ENCODE peak calls at places on chromosomes 2 and 18, in five cellular contexts. W, I, R, L and U are unnamed samples. For H3K4me1, the result is how much of the 10 kb centered on the place peaks cover.

GRCh38 chr2:231717281-231718180 is 9.2 kb downstream of the PTMA start:
- DNase-seq in W (peak), I (peak), R (peak), L (peak), U (peak)

GRCh38 chr18:30465131-30465530 is 577.4 kb downstream of the DSC3 start:
- DNase-seq in W (no peak), I (no peak), R (no peak), L (no peak), U (no peak)

GRCh38 chr2:32009479-32010256 is 1.1 kb downstream of the MEMO1 start:
- DNase-seq in W (peak), I (peak), R (no peak), L (no peak), U (peak)

GRCh38 chr18:54679318-54680149 is 88.5 kb downstream of the DYNAP start:
- DNase-seq in W (peak), I (peak), R (peak), L (peak), U (peak)

GRCh38 chr2:210626849-210627248 is 70.5 kb downstream of the CPS1 start:
- DNase-seq in W (no peak), I (no peak), R (no peak), L (peak), U (no peak)

GRCh38 chr18:41009926-41010325 is 945.1 kb upstream of the PIK3C3 start:
- DNase-seq in W (no peak), I (no peak), R (peak), L (no peak), U (no peak)

GRCh38 chr2:197674546-197674945 is 841 bp downstream of the RFTN2 start:
- DNase-seq in W (no peak), I (no peak), R (no peak), L (no peak), U (no peak)

GRCh38 chr2:95351080-95351915 is 51.2 kb upstream of the FAHD2A start:
- DNase-seq in W (no peak), I (no peak), R (no peak), L (no peak), U (no peak)

GRCh38 chr2:60416221-60417008 is 137.0 kb downstream of the BCL11A start:
- DNase-seq in W (peak), I (no peak), R (no peak), L (no peak), U (no peak)

GRCh38 chr2:19839438-19839837 is 62.3 kb downstream of the TTC32 start:
- DNase-seq in W (no peak), I (no peak), R (no peak), L (no peak), U (no peak)

GRCh38 chr2:51424418-51424817 is 392.5 kb upstream of the NRXN1 start:
- DNase-seq in W (peak), I (no peak), R (no peak), L (no peak), U (peak)

GRCh38 chr2:164903214-164903613 is 52.1 kb downstream of the SLC38A11 start:
- DNase-seq in W (no peak), I (no peak), R (no peak), L (no peak), U (no peak)

GRCh38 chr2:129903586-129904425 is 75.7 kb upstream of the RAB6C start:
- DNase-seq in W (peak), I (no peak), R (no peak), L (no peak), U (peak)

GRCh38 chr2:240278661-240279060 is 138.2 kb upstream of the OTOS start:
- DNase-seq in W (peak), I (no peak), R (no peak), L (no peak), U (no peak)

GRCh38 chr18:77067315-77068061 is 65.1 kb downstream of the MBP start:
- DNase-seq in W (peak), I (no peak), R (peak), L (peak), U (no peak)

GRCh38 chr2:161424992-161425391 is 8.9 kb downstream of the TBR1 start:
- DNase-seq in W (no peak), I (no peak), R (no peak), L (no peak), U (no peak)

GRCh38 chr2:207772844-207773205 is 3.1 kb upstream of the FZD5 start:
- DNase-seq in W (no peak), I (no peak), R (no peak), L (no peak), U (no peak)

GRCh38 chr2:211117026-211117425 is 560.6 kb downstream of the CPS1 start:
- DNase-seq in W (no peak), I (no peak), R (no peak), L (no peak), U (no peak)

GRCh38 chr2:33433279-33434235 is 42.9 kb upstream of the RASGRP3 start:
- DNase-seq in W (no peak), I (no peak), R (no peak), L (no peak), U (no peak)

GRCh38 chr18:28073658-28074057 is 103.3 kb downstream of the CDH2 start:
- DNase-seq in W (no peak), I (no peak), R (no peak), L (peak), U (no peak)

GRCh38 chr2:240928476-240929363 is 22.6 kb downstream of the CROCC2 start:
- DNase-seq in W (no peak), I (no peak), R (no peak), L (no peak), U (no peak)

GRCh38 chr2:100852447-100852846 is 32.5 kb downstream of the NPAS2 start:
- DNase-seq in W (no peak), I (no peak), R (no peak), L (no peak), U (no peak)

GRCh38 chr2:2840101-2840531 is 509.0 kb upstream of the MYT1L start:
- DNase-seq in W (no peak), I (no peak), R (no peak), L (no peak), U (no peak)

GRCh38 chr2:131112477-131113027 is 7.4 kb downstream of the PLEKHB2 start:
- DNase-seq in W (no peak), I (no peak), R (no peak), L (no peak), U (no peak)

GRCh38 chr2:226803410-226803809 is 3.8 kb upstream of the IRS1 start:
- DNase-seq in W (no peak), I (no peak), R (no peak), L (no peak), U (no peak)

GRCh38 chr2:145228506-145228905 is 708.6 kb upstream of the ZEB2 start:
- DNase-seq in W (no peak), I (no peak), R (no peak), L (no peak), U (no peak)

GRCh38 chr2:40220177-40220925 is 231.5 kb downstream of the SLC8A1 start:
- DNase-seq in W (no peak), I (no peak), R (no peak), L (no peak), U (no peak)

GRCh38 chr2:105827351-105828096 is 82.8 kb downstream of the NCK2 start:
- DNase-seq in W (no peak), I (no peak), R (no peak), L (no peak), U (no peak)

GRCh38 chr18:35024196-35024595 is 17.0 kb upstream of the MAPRE2 start:
- DNase-seq in W (no peak), I (no peak), R (no peak), L (no peak), U (no peak)

GRCh38 chr18:49645836-49646235 is 84.0 kb downstream of the LIPG start:
- DNase-seq in W (no peak), I (no peak), R (no peak), L (no peak), U (peak)

GRCh38 chr2:39730685-39731302 is 48.3 kb downstream of the THUMPD2 start:
- DNase-seq in W (peak), I (peak), R (no peak), L (peak), U (peak)

GRCh38 chr18:59906203-59906602 is 6.4 kb downstream of the PMAIP1 start:
- DNase-seq in W (no peak), I (no peak), R (no peak), L (no peak), U (no peak)
- H3K4me1 ChIP-seq in W (half or more), I (under half), R (under half), L (under half), U (under half)

GRCh38 chr2:25698752-25699151 is 25.4 kb upstream of the DTNB start:
- DNase-seq in W (no peak), I (no peak), R (no peak), L (no peak), U (no peak)

GRCh38 chr2:25699206-25699605 is 25.8 kb upstream of the DTNB start:
- DNase-seq in W (no peak), I (no peak), R (no peak), L (no peak), U (no peak)

GRCh38 chr2:25700221-25700660 is 26.9 kb upstream of the DTNB start:
- DNase-seq in W (peak), I (peak), R (no peak), L (peak), U (peak)

GRCh38 chr2:25701801-25702200 is 28.4 kb upstream of the DTNB start:
- DNase-seq in W (no peak), I (no peak), R (no peak), L (no peak), U (no peak)

DNA sequence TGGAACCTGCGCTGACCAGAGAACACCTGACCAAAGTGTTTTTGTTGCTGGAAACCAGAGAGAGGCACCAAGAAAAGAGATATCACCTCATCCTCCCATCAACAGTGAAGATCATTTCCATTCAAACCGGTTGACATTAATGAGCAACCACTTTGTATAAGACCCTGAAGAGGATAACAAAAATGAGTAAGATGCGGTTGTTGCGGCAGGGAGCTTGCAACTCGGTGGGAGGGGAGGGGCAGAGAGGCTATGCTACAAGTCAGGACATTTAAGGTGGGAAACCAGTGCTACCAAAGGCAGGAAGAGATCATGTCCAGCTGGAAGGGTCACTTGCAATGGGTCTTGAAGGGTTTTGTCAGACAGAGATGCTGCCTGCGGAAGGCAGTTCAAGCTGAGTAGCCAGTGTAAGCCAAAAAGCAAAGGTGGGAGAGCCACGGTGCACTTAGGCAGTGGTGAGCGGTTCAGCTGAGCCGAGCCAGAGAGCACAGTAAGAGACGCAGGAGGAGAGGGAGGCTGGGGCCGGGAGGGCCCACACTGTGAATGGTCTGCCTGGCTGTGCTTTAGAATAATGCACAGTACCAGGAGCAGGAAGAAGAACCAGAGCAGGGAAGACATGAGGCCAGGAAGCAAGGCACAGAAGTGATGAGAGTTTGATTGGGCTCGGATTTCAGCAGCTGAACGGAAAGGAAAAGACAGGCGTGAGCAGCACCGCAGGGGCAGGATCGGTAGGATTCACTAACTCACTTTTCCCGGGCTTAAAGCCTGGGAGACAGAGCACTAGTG is 24.4 kb upstream of the DTNB start:
- DNase-seq in W (no peak), I (no peak), R (no peak), L (no peak), U (peak)
- TF ChIP-seq JUNB in W (no peak), I (no peak), R (no peak), L (no peak), U (no peak)

GRCh38 chr2:217361491-217361890 is 501.6 kb upstream of the TNP1 start:
- DNase-seq in W (no peak), I (no peak), R (no peak), L (no peak), U (no peak)
- H3K4me1 ChIP-seq in W (under half), I (under half), R (under half), L (under half), U (under half)

DNA sequence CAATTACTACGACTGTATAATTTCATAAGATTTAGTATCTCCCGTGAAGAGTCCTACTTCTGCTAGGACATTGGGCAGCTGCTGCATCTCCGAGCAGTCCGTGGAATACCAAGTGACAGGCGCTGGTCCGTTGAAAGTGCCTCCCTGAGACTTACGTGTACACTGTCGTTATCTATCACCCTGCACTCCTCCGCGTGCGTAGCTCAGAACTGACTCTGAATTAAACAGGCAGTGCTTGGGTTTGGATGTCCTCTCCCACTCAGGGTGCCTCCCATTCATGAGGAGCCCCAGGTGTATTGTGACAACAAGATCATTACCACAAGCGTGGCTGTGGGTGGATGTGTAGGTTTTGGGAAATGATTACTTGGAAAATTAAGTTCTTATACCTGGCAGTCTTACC is 148.4 kb downstream of the SH3RF3 start:
- DNase-seq in W (no peak), I (no peak), R (no peak), L (no peak), U (no peak)
- TF ChIP-seq JUNB in W (no peak), I (no peak), R (no peak), L (no peak), U (no peak)

GRCh38 chr2:177530513-177531039 is 138.0 kb downstream of the AGPS start:
- DNase-seq in W (no peak), I (no peak), R (no peak), L (no peak), U (no peak)
- H3K4me1 ChIP-seq in W (under half), I (under half), R (under half), L (under half), U (half or more)

DNA sequence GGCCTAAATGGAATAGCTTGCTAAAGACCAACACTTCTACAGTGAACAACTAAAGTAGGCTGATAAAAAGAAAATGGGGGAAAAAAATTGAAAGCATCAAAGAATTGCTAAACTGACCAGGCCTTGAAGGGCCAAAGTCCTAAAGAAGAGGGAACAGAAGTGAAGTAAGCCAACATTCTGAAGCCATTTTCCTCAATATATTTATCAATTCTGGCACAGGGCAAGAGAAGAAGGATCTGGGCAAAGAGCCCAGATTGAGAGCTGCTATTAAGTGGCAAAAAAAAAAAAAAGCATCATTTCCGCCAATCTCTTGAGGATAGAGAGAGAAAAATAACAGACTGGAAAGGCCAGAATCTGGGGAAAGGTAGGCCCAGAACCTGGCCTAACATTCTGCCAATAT is 25.7 kb downstream of the FANCL start:
- DNase-seq in W (no peak), I (no peak), R (no peak), L (no peak), U (no peak)
- TF ChIP-seq JUNB in W (no peak), I (no peak), R (no peak), L (no peak), U (no peak)

DNA sequence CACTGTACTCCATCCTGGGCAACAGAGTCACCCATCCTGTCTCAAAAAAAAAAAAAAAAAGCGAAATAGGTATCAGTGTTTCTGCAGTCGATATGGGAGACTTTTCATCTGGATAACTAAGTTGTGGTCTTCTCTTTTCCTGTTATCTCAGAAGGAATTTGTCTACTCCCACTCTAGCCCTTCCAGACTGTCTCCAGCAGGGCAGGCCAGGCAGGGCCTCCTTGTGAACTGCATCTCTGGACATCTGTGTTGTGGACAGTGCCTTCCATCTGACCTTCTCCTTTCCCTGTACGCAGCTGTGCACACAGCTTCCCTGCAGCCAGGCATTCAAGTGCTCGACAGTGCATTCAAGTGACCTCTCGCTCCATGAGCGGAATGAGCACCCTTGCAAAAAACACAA is 110.2 kb downstream of the CABLES1 start:
- DNase-seq in W (no peak), I (no peak), R (no peak), L (no peak), U (no peak)
- H3K4me1 ChIP-seq in W (under half), I (under half), R (under half), L (under half), U (under half)

GRCh38 chr2:70957838-70958237 is 20.6 kb upstream of the ANKRD53 start:
- DNase-seq in W (no peak), I (no peak), R (no peak), L (no peak), U (no peak)
- TF ChIP-seq JUNB in W (no peak), I (no peak), R (no peak), L (no peak), U (no peak)

DNA sequence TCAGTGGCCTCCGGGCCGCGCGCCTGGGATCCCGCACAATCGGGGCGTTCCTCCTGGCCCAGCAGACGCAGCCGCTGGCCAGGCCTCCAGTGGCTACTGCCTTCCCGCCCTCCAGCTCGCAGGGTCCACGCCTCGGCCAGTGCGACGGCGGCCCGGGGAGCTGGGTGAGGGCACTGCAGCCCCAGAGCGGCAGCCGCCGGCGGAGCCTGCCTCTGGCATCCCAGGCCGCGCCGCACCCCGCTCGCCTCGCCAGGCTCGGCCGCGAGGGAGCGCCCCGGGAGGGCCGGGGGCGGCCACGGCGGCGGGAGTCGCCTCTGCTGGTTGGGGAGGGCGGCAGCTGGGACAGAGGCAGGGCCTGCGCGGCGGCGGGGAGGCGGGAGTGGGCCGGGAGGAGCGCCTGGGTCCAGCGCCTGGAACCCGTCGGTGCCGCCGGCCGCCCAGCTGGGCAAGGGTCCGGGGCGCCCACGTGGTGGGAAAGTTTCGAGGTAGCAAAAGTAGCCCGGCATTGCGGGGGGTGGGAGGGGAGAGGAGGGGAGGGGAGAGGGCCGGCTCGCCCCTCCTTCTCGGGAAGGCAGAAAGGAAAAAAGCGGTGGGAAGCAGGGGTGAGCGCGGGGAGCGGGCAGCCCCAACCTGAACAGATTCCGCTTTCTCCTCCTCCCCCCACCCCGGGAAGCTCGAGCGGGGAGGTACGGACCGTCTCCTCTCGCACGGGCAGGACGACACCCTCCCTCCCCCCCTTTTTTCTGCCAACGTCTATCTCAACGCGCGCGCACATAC is 1.5 kb upstream of the INHBB start:
- DNase-seq in W (peak), I (no peak), R (no peak), L (no peak), U (peak)
- H3K4me1 ChIP-seq in W (under half), I (under half), R (under half), L (under half), U (under half)